ENCODE peak calls at places on chromosomes 6 and 20, in seven cellular contexts. H is sigmoid colon, I is H1, X is stomach, C is transverse colon, B is tibial nerve, E is K562. F is an unnamed sample.

GRCh38 chr20:40814328-40814960 is 125.4 kb upstream of the MAFB start:
- DNase-seq in H (no peak), I (no peak), X (no peak), C (no peak), B (no peak), E (no peak), F (no peak)

GRCh38 chr6:143976834-143977354 is 31.2 kb downstream of the PLAGL1 start:
- DNase-seq in H (no peak), I (no peak), X (no peak), C (no peak), B (no peak), E (peak), F (no peak)

GRCh38 chr20:32605167-32605656 is 20.1 kb upstream of the NOL4L start:
- DNase-seq in H (no peak), I (no peak), X (no peak), C (peak), B (peak), E (peak), F (no peak)

GRCh38 chr6:138833819-138834539 is 38.1 kb downstream of the ECT2L start:
- DNase-seq in H (no peak), I (no peak), X (peak), C (no peak), B (no peak), E (no peak), F (no peak)

GRCh38 chr20:64180673-64181072 is 16.4 kb downstream of the MYT1 start:
- DNase-seq in H (no peak), I (no peak), X (no peak), C (no peak), B (no peak), E (no peak), F (no peak)

GRCh38 chr6:108222064-108222463 is 38.8 kb downstream of the SNX3 start:
- DNase-seq in H (no peak), I (no peak), X (no peak), C (no peak), B (no peak), E (no peak), F (no peak)

GRCh38 chr6:144063744-144064401 is 31.5 kb downstream of the SF3B5 start:
- DNase-seq in H (peak), I (no peak), X (peak), C (peak), B (peak), E (peak), F (peak)

GRCh38 chr6:118705799-118706481 is 54.5 kb upstream of the CEP85L start:
- DNase-seq in H (no peak), I (peak), X (no peak), C (peak), B (no peak), E (peak), F (no peak)

GRCh38 chr6:81031429-81031828 is 721.1 kb downstream of the TENT5A start:
- DNase-seq in H (no peak), I (no peak), X (no peak), C (no peak), B (no peak), E (no peak), F (no peak)

GRCh38 chr6:159126590-159126989 is 42.6 kb upstream of the FNDC1 start:
- DNase-seq in H (no peak), I (no peak), X (no peak), C (no peak), B (no peak), E (no peak), F (no peak)

GRCh38 chr20:57346477-57346876 is 4.6 kb upstream of the RAE1 start:
- DNase-seq in H (peak), I (peak), X (peak), C (peak), B (peak), E (peak), F (peak)

GRCh38 chr20:1806456-1806855 is 88.8 kb upstream of the SIRPA start:
- DNase-seq in H (no peak), I (no peak), X (no peak), C (no peak), B (no peak), E (no peak), F (no peak)

GRCh38 chr6:170177383-170178265 is 113.3 kb downstream of the DLL1 start:
- DNase-seq in H (peak), I (no peak), X (peak), C (no peak), B (no peak), E (no peak), F (peak)

GRCh38 chr20:37278966-37279590 is 10.4 kb upstream of the MANBAL start:
- DNase-seq in H (no peak), I (no peak), X (no peak), C (no peak), B (no peak), E (no peak), F (no peak)

GRCh38 chr6:70381436-70381786 is 31.9 kb upstream of the FAM135A start:
- DNase-seq in H (no peak), I (no peak), X (no peak), C (no peak), B (no peak), E (no peak), F (no peak)

GRCh38 chr6:72755752-72756151 is 133.9 kb downstream of the KCNQ5 start:
- DNase-seq in H (no peak), I (no peak), X (no peak), C (no peak), B (no peak), E (no peak), F (no peak)

GRCh38 chr6:41427642-41428401 is 92.4 kb downstream of the NCR2 start:
- DNase-seq in H (peak), I (peak), X (peak), C (peak), B (no peak), E (no peak), F (no peak)

GRCh38 chr6:149545754-149546471 is at the start of gene PPIL4:
- DNase-seq in H (peak), I (peak), X (peak), C (peak), B (peak), E (peak), F (peak)
- TF ChIP-seq EP300 in H (peak), I (peak), X (peak), C (peak), B (peak), E (peak), F (no peak)

GRCh38 chr20:19750207-19750606 is 7.9 kb upstream of the RIN2 start:
- DNase-seq in H (no peak), I (no peak), X (no peak), C (no peak), B (no peak), E (no peak), F (no peak)

GRCh38 chr20:19749537-19749936 is 8.5 kb upstream of the RIN2 start:
- DNase-seq in H (no peak), I (no peak), X (no peak), C (no peak), B (no peak), E (no peak), F (no peak)

GRCh38 chr20:19746396-19746795 is 11.7 kb upstream of the RIN2 start:
- DNase-seq in H (no peak), I (no peak), X (no peak), C (no peak), B (no peak), E (no peak), F (no peak)

GRCh38 chr20:19747903-19748302 is 10.2 kb upstream of the RIN2 start:
- DNase-seq in H (no peak), I (no peak), X (no peak), C (no peak), B (no peak), E (no peak), F (no peak)

GRCh38 chr20:19748687-19749086 is 9.4 kb upstream of the RIN2 start:
- DNase-seq in H (no peak), I (no peak), X (no peak), C (no peak), B (no peak), E (no peak), F (no peak)
- TF ChIP-seq EP300 in H (no peak), I (no peak), X (no peak), C (no peak), B (no peak), E (no peak), F (no peak)

DNA sequence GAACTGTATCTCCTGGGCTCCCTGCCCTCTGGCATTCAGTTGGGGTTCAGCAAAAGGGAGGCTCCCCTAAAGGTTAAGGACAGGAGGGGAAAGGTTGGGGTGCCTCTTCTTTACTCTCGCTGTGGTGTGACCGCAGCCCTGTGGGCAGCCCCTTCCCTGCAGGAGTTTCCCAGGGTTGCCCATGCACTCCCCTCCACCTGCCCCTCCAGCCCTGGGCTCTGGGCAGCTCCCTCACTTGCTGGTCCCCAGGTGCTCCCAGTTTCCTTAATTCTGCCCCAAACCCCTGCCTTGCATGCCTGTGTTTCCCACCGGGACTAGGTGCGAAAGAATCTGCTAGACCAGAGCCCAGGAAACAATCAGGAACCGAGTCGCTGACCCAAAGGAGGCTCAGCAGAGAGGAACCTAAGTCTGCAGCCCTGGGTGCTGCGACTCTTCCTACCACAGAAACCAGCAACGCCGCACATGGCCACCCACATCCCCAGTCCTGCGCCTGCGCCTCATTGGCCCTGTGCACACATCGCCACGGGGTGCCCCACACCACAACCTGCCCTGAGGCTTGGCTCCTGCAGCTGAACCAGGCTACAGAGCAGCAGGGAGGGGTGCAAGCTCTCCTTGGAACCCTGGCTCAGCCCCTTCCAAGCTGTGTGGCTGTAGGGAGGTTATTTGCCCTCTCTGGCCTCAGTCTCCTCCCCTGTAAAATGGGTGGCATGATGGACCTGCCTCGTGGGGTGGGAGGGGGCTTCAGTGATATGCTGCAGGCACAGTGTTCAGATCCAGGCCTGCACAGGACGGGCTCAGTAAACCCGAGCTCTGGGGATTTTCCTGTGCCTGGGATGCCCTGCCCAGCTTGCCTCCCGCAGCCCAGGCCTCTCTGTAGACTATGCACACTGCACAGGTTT is 487.6 kb downstream of the PREX1 start:
- DNase-seq in H (no peak), I (no peak), X (no peak), C (no peak), B (no peak), E (no peak), F (no peak)
- TF ChIP-seq EP300 in H (no peak), I (no peak), X (no peak), C (no peak), B (no peak), E (no peak), F (no peak)

DNA sequence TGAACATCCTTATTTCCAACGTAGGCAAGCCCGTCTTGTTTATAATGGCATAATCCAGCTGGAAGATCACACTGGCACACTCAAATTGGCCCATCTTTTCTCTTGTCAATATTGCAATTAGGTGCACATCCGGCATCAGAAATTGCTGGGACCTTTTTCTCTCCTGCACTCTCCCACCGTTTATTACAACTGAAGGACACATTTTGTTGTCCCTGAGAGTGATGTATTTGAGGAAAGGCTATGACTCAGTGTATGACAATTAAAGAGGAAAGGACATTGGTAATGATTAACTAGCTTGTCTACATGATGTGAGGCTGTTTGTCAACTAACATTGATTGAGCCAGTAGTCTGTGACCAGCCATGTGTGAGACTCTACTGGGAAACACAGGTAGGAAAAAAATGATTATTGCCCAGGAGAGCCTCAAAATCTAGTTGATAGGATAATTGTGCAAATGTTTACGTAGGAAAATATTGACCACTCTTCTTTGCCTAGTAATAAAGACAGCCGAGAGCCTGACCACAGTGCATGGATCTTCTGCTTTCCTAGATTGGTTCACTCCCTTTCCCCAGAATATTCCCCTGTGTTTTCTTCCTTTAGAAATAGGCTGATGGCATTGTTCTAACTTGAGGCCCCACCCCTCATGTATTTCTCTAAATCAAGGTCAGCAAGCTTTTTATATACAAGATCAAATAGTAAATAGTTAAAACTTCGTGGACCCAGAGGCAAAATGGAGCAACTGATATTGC is 230.0 kb upstream of the BTBD3 start:
- DNase-seq in H (no peak), I (no peak), X (no peak), C (no peak), B (no peak), E (no peak), F (no peak)
- TF ChIP-seq EP300 in H (no peak), I (no peak), X (no peak), C (no peak), B (no peak), E (no peak), F (no peak)

F was measured in suprapubic skin.